ENCODE peak calls at places on chromosomes 5 and 9, in six cellular contexts. B is prostate gland; W is AG08395; M is activated T-cell treated with anti-CD3 and anti-CD28 coated beads, Interleukin-2, amount 50 U/mL, for 24 hours; H is HepG2; G is HuH-7.5. R is an unnamed sample.

GRCh38 chr5:39076757-39077475 is 2.7 kb upstream of the RICTOR start:
- DNase-seq in B (no peak), W (no peak), M (no peak), H (no peak), G (no peak), R (no peak)

GRCh38 chr9:137429974-137430722 is 7.0 kb downstream of the NOXA1 start:
- DNase-seq in B (no peak), W (no peak), M (no peak), H (no peak), G (peak; percentile 73), R (no peak)

GRCh38 chr9:74519419-74519818 is 22.3 kb downstream of the RORB start:
- DNase-seq in B (no peak), W (no peak), M (no peak), H (no peak), G (no peak), R (no peak)

GRCh38 chr5:168291281-168291960 is at the start of gene WWC1:
- DNase-seq in B (peak; percentile 90), W (peak; percentile 62), M (peak; percentile 74), H (peak; percentile 63), G (peak; percentile 89), R (peak; percentile 11)

GRCh38 chr9:134835455-134835854 is 45.2 kb upstream of the FCN2 start:
- DNase-seq in B (no peak), W (no peak), M (no peak), H (no peak), G (no peak), R (no peak)

GRCh38 chr5:154829181-154829588 is 21.2 kb downstream of the FAXDC2 start:
- DNase-seq in B (no peak), W (no peak), M (no peak), H (no peak), G (no peak), R (no peak)

GRCh38 chr5:143440448-143441102 is 37.1 kb upstream of the NR3C1 start:
- DNase-seq in B (peak; percentile 9), W (no peak), M (no peak), H (no peak), G (no peak), R (peak; percentile 9)

GRCh38 chr5:151520294-151520693 is 70.8 kb downstream of the FAT2 start:
- DNase-seq in B (no peak), W (no peak), M (no peak), H (peak; percentile 9), G (no peak), R (no peak)

GRCh38 chr9:76651114-76651697 is 113.0 kb upstream of the PCA3 start:
- DNase-seq in B (no peak), W (no peak), M (no peak), H (no peak), G (no peak), R (no peak)

GRCh38 chr9:103003689-103004088 is 8.6 kb downstream of the CYLC2 start:
- DNase-seq in B (no peak), W (no peak), M (no peak), H (no peak), G (no peak), R (no peak)

GRCh38 chr9:136074706-136075105 is 20.4 kb downstream of the NACC2 start:
- DNase-seq in B (no peak), W (no peak), M (no peak), H (no peak), G (no peak), R (no peak)